ENCODE peak calls at places on chromosomes 7 and 10, in four cellular contexts. N is AG04449, U is GM12865, Z is neural progenitor cell. O is an unnamed sample.
A peak's percentile ranks its signal among the peaks of the same experiment; 100 is the strongest.

GRCh38 chr7:156652886-156653568 is 12.5 kb downstream of the RNF32 start:
- DNase-seq in Z (no peak), U (no peak), N (no peak), O (no peak)

GRCh38 chr7:108611268-108611667 is 41.6 kb downstream of the DNAJB9 start:
- DNase-seq in N (no peak), Z (no peak), U (no peak), O (no peak)

GRCh38 chr7:42495251-42495650 is 258.2 kb upstream of the GLI3 start:
- DNase-seq in U (no peak), Z (no peak), N (no peak), O (no peak)

GRCh38 chr10:108836362-108836761 is 1086.9 kb downstream of the XPNPEP1 start:
- DNase-seq in U (no peak), N (no peak), Z (no peak), O (no peak)

GRCh38 chr7:132750056-132750455 is 173.8 kb upstream of the PLXNA4 start:
- DNase-seq in Z (no peak), U (no peak), N (no peak), O (no peak)

GRCh38 chr10:74882427-74882826 is 56.0 kb downstream of the KAT6B start:
- DNase-seq in N (no peak), U (no peak), Z (no peak), O (no peak)

GRCh38 chr7:138727336-138728099 is 26.4 kb upstream of the SVOPL start:
- DNase-seq in U (no peak), Z (no peak), N (no peak), O (no peak)

GRCh38 chr7:80014507-80014906 is 120.1 kb upstream of the GNAI1 start:
- DNase-seq in Z (peak; percentile 6), N (no peak), U (no peak), O (peak; percentile 57)

GRCh38 chr10:32054087-32054486 is 2.1 kb downstream of the KIF5B start:
- DNase-seq in N (peak; percentile 51), U (peak; percentile 3), Z (peak; percentile 43), O (no peak)

GRCh38 chr10:94315975-94316464 is 46.7 kb downstream of the NOC3L start:
- DNase-seq in Z (peak; percentile 23), U (no peak), N (peak; percentile 74), O (peak; percentile 60)

GRCh38 chr7:42198974-42199668 is 37.9 kb downstream of the GLI3 start:
- DNase-seq in Z (no peak), N (peak; percentile 60), U (no peak), O (peak; percentile 33)

GRCh38 chr10:92164024-92164423 is 126.9 kb downstream of the CPEB3 start:
- DNase-seq in N (no peak), Z (no peak), U (no peak), O (no peak)

GRCh38 chr7:111694376-111694775 is 132.1 kb upstream of the IMMP2L start:
- DNase-seq in Z (no peak), U (no peak), N (no peak), O (no peak)

GRCh38 chr7:88111136-88111748 is 108.6 kb downstream of the SRI start:
- DNase-seq in U (peak; percentile 63), N (peak; percentile 7), Z (peak; percentile 40), O (peak; percentile 57)

GRCh38 chr10:22230331-22230833 is 12.6 kb upstream of the EBLN1 start:
- DNase-seq in U (peak; percentile 60), N (no peak), Z (peak; percentile 63), O (no peak)

GRCh38 chr7:25726682-25727357 is 425.2 kb upstream of the NFE2L3 start:
- DNase-seq in N (no peak), Z (peak; percentile 40), U (no peak), O (no peak)

GRCh38 chr10:104449402-104449801 is 95.8 kb downstream of the CFAP58 start:
- DNase-seq in N (no peak), Z (peak; percentile 9), U (no peak), O (no peak)

DNA sequence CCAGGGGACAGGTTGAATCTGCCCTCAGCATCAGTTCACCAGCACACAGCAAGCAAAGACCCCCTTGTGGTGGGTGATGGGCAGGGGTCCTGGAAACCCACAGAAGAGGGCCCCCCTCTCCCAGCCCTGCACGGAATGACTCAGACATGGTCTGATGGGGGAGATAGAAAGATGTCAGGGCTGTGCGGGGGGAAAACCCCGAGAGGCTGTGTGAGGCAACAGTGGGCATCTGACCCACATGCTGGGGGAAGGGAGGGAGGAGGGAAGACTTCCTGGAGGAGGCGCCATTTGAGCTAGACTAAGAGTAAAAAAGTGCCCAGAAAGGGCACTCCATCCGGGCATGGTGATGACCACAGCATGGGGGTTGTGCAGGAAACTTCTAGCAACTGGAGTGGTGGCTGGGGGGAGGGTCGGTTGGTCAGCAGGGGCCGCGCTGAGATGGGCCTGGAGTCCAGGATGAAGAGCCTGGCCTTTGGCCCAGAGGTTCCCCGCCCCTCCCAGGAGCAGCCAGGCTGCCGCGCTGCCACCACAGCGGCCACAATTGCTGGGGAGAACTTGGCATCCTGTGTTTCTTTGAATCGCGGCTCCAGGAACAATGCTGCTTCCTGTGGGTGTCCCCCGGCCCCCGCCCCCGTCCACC is 2.5 kb downstream of the LFNG start:
- DNase-seq in Z (peak; percentile 47), N (no peak), U (peak; percentile 52), O (no peak)
- H3K4me3 ChIP-seq in Z (peak overlapping the region; percentile 74), N (no peak overlapping the region), U (no peak overlapping the region), O (peak overlapping the region; percentile 42)

GRCh38 chr7:40058027-40058426 is 76.4 kb downstream of the MPLKIP start:
- DNase-seq in Z (no peak), U (no peak), N (no peak), O (no peak)

GRCh38 chr7:40059057-40059456 is 75.4 kb downstream of the MPLKIP start:
- DNase-seq in U (no peak), Z (no peak), N (no peak), O (no peak)

GRCh38 chr7:40058636-40059035 is 75.8 kb downstream of the MPLKIP start:
- DNase-seq in Z (no peak), N (no peak), U (no peak), O (no peak)

GRCh38 chr7:40057292-40057691 is 77.1 kb downstream of the MPLKIP start:
- DNase-seq in Z (no peak), N (no peak), U (no peak), O (no peak)
- H3K4me3 ChIP-seq in Z (no peak overlapping the region), N (no peak overlapping the region), U (no peak overlapping the region), O (no peak overlapping the region)

DNA sequence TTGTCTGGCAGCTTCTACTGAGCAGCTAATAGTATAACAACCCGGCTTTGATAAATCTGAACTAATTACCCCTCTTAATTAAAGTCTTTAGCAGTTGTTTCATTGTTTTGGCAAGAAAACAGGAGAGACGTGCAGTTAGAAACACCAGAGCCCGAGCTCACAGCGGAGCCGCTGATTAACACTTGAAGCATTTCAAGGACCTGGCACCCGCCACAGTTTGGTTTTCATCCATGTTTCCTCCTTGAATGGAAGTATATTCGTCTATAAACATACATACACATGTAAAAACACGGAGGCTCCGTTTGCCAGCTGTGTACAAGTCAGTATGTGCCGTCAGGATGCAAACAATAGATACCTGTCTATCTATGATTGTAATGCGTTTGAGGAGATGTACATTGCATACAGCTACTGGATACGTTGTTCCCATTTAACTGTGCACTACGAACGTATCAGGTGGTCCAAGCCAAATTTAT is 3.9 kb downstream of the FEZF1 start:
- DNase-seq in Z (peak; percentile 57), U (no peak), N (no peak), O (peak; percentile 15)
- H3K4me3 ChIP-seq in Z (peak overlapping the region; percentile 92), U (no peak overlapping the region), N (no peak overlapping the region), O (no peak overlapping the region)

DNA sequence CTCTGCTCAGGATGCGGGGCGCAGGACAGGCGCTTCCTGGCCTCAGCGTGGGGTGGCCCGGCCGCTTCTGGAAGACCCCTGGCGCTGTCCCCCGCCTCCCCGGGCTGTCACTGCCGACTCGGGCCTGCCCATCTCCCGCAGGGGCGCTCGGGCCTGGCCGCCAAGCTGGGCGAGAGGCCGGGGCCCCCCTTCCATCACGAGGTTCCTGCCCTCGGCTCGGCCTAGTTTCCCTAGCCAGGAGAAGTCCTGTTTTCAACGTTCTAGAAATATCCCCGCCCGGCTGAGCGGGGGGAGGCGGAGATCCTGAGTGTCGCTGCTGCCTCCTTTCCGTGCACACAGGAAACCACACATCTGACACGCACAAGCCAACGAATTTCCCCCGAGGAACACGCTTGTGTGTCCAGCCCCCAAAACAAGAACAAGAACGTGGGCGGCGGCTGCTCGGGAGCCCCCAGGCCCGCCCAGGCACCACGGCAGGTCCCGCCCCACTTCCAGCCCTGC is 33.7 kb downstream of the AP5Z1 start:
- DNase-seq in U (no peak), N (no peak), Z (no peak), O (no peak)
- H3K4me3 ChIP-seq in U (no peak overlapping the region), N (no peak overlapping the region), Z (no peak overlapping the region), O (no peak overlapping the region)

DNA sequence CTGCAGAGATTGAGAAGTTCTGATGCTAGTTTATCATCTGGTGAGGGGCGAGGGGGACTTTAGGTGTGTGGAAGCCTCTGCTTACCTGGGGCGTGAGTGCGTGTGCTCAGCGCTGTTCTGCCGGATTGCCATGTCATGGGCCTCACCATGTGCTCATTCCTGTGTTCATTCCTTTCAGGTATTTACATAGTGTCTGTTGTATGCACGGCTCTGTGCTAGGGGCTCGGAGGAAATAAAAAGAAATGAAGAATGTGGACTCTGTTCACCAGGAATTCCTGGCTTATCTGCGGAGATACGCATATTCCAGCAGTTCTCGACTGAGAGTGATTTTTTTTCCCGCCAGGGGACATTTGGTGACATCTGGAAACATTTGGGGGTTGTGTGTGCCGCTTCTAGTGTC is 152.0 kb downstream of the CAMK1D start:
- DNase-seq in Z (no peak), U (no peak), N (no peak), O (no peak)
- H3K4me3 ChIP-seq in Z (no peak overlapping the region), U (no peak overlapping the region), N (no peak overlapping the region), O (no peak overlapping the region)

GRCh38 chr7:28037220-28038010 is 143.2 kb downstream of the JAZF1 start:
- DNase-seq in N (peak; percentile 90), Z (no peak), U (peak; percentile 75), O (peak; percentile 85)
- H3K4me3 ChIP-seq in N (no peak overlapping the region), Z (no peak overlapping the region), U (no peak overlapping the region), O (no peak overlapping the region)

O was measured in astrocyte of the cerebellum.